ENCODE peak calls at places on chromosomes 3 and 15, in eight cellular contexts. B is NT2/D1, T is ovary, K is BE2C, S is right atrium auricular region, V is mammary epithelial cell, W is AG04449, Z is kidney. R is an unnamed sample.
A peak's percentile ranks its signal among the peaks of the same experiment; 100 is the strongest.

GRCh38 chr3:169094204-169094603 is 569.3 kb downstream of the MECOM start:
- DNase-seq in K (no peak), W (no peak), V (no peak), B (no peak), Z (no peak), S (no peak), T (no peak), R (no peak)

GRCh38 chr3:179266701-179267211 is 15.8 kb upstream of the KCNMB3 start:
- DNase-seq in W (no peak), K (no peak), Z (peak; percentile 66), S (no peak), V (no peak), T (no peak), B (no peak), R (no peak)

GRCh38 chr3:101303089-101303731 is 17.2 kb downstream of the IMPG2 start:
- DNase-seq in T (no peak), K (no peak), Z (no peak), B (no peak), V (peak; percentile 27), S (no peak), W (no peak), R (no peak)

GRCh38 chr3:161372321-161373260 is 1.3 kb upstream of the SPTSSB start:
- DNase-seq in S (no peak), T (no peak), V (peak; percentile 31), B (no peak), W (no peak), K (peak; percentile 53), Z (peak; percentile 71), R (peak; percentile 63)

GRCh38 chr3:64166584-64167155 is 58.6 kb downstream of the PRICKLE2 start:
- DNase-seq in K (peak; percentile 31), T (no peak), V (no peak), W (no peak), B (peak; percentile 64), Z (no peak), S (no peak), R (no peak)

GRCh38 chr3:69445498-69445897 is 59.6 kb upstream of the FRMD4B start:
- DNase-seq in T (no peak), B (no peak), V (no peak), S (no peak), Z (no peak), K (no peak), W (no peak), R (no peak)

GRCh38 chr3:51875501-51875900 is at the start of gene IQCF5:
- DNase-seq in S (no peak), W (no peak), B (no peak), K (no peak), T (no peak), V (no peak), Z (no peak), R (no peak)

GRCh38 chr3:98777801-98778220 is 14.7 kb downstream of the ST3GAL6 start:
- DNase-seq in S (no peak), K (no peak), V (peak; percentile 41), W (peak; percentile 59), B (no peak), T (no peak), Z (no peak), R (no peak)

GRCh38 chr3:31226331-31226730 is 306.4 kb upstream of the STT3B start:
- DNase-seq in K (no peak), Z (no peak), B (no peak), S (no peak), V (no peak), W (no peak), T (no peak), R (no peak)

GRCh38 chr15:52112203-52112750 is 298 bp downstream of the BCL2L10 start:
- DNase-seq in S (peak; percentile 54), Z (peak; percentile 79), K (peak; percentile 44), V (no peak), T (peak; percentile 51), B (no peak), W (no peak), R (peak; percentile 73)

GRCh38 chr3:14773281-14773680 is 45.5 kb upstream of the FGD5 start:
- DNase-seq in B (no peak), T (no peak), S (no peak), W (no peak), V (no peak), Z (no peak), K (no peak), R (no peak)

GRCh38 chr3:63458405-63458804 is 180.3 kb downstream of the SYNPR start:
- DNase-seq in B (no peak), T (no peak), V (no peak), Z (no peak), S (no peak), W (no peak), K (no peak), R (no peak)

GRCh38 chr3:16801223-16801622 is 83.5 kb upstream of the PLCL2 start:
- DNase-seq in K (no peak), Z (no peak), S (no peak), W (no peak), B (no peak), V (no peak), T (no peak), R (no peak)

GRCh38 chr15:56719774-56720555 is 13.3 kb downstream of the ZNF280D start:
- DNase-seq in V (no peak), B (no peak), T (no peak), K (no peak), W (no peak), Z (no peak), S (no peak), R (no peak)

GRCh38 chr3:33278106-33278672 is 947 bp downstream of the FBXL2 start:
- DNase-seq in W (no peak), T (no peak), K (no peak), Z (no peak), S (no peak), B (no peak), V (peak; percentile 52), R (no peak)
- H3K4me3 ChIP-seq in W (peak overlapping the region; percentile 71), T (peak overlapping the region; percentile 77), K (peak overlapping the region; percentile 61), Z (peak overlapping the region; percentile 59), S (peak overlapping the region; percentile 86), B (peak overlapping the region; percentile 67), V (peak overlapping the region; percentile 87), R (peak overlapping the region; percentile 69)

DNA sequence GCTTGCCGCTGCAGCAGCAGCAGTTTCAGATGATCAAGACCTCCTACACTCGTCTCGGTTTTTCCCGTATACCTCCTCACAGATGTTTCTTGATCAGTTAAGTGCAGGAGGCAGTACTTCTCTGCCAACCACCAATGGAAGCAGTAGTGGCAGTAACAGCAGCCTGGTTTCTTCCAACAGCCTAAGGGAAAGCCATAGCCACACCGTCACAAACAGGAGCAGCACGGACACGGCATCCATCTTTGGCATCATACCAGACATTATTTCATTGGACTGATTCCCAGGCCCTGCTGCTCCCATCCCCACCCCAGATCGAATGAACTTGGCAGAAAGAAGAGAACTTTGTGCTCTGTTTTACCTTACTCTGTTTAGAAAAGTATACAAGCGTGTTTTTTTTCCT is 17.6 kb downstream of the CALML4 start:
- DNase-seq in T (peak; percentile 72), S (peak; percentile 76), B (no peak), W (peak; percentile 7), Z (peak; percentile 43), V (peak; percentile 41), K (peak; percentile 79), R (no peak)
- H3K4me3 ChIP-seq in T (no peak overlapping the region), S (no peak overlapping the region), B (no peak overlapping the region), W (no peak overlapping the region), Z (no peak overlapping the region), V (no peak overlapping the region), K (peak overlapping the region; percentile 1), R (no peak overlapping the region)

DNA sequence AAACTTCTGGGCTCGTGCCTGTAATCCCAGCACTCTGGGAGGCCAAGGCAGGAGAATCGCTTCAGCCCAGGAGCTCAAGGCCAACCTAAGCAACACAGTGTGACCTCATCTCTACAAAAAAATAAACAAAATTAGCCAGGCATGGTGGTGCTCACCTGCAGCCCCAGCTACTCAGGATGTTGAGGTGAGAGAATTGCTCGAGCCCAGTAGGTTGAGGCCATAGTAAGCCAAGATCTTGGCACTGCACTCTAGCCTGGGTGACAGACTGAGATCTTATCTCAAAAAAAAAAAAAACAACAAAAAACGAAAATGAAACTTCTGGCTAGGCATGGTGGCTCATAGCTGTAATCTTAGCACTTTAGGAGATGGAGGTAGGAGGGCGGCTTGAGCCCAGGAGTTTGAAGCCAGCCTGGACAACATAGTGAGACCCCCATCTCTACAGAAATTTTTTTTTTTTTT is 53.7 kb downstream of the PIK3CB start:
- DNase-seq in W (no peak), B (no peak), T (no peak), V (no peak), Z (no peak), K (no peak), S (no peak), R (no peak)
- H3K4me3 ChIP-seq in W (no peak overlapping the region), B (no peak overlapping the region), T (no peak overlapping the region), V (no peak overlapping the region), Z (no peak overlapping the region), K (no peak overlapping the region), S (no peak overlapping the region), R (no peak overlapping the region)

DNA sequence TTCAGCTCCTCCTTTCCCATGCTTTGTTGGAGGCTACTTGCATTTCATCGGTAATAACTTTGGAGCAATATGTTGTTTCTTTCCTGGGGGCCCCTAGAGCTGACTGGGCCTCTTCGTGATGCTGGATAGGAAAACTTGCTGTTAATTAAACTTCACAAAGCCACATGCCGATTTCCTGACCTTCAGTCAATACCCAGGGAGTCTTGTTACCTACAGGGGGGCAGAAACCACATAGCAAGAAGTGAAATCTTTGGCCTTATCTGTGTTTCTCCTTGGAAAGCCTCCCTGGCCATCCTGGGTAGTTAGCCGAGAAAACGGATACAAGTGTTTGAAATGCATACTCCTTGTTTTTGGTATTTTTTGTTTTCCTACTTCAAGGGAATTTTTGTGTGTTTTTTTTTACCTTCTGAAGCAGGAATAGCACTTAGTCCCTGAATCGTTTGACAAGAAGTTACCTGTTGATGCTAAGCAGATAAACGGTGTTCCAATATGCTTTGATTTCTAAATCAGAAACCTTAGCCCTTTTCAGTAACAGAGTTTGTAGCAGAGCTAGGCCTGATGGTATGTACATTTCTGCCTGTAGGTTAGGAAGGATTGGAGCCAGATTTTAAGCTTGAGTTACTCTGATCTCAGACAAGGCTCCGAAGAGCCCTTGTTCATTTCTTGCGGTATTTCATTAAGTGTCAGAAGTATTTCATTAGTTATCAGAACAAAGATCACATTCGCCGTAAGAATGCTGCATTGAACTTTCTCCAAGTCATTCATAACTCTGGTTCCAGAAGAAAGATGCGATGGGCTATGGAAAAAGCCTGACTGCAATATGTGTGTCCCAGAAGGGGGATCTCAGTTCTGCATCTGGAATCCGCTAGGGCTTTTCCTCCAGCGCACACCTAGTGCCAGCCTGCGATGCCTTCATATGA is 111.5 kb downstream of the THSD4 start:
- DNase-seq in W (no peak), T (no peak), V (no peak), K (no peak), Z (no peak), S (no peak), B (no peak), R (no peak)
- H3K4me3 ChIP-seq in W (no peak overlapping the region), T (no peak overlapping the region), V (no peak overlapping the region), K (no peak overlapping the region), Z (no peak overlapping the region), S (no peak overlapping the region), B (no peak overlapping the region), R (no peak overlapping the region)

DNA sequence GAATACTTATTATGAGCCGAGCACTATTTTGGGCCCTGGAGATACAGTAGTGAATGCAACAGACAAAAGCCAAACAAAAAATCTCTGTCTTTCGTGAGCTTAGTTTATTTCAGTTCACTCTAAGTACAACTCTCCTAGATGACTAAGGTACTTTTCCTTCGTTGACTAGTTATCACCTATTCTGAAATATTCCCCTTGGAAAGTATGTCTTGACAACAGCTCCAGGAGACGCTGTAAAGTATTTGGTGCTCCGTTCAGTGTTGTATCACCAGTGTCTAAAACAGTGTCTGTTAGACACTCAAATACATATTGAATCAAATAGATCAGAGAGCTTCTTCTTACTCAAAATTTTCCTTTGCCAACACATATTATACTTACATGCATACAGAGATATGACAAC is 119.6 kb downstream of the TFDP2 start:
- DNase-seq in B (no peak), V (no peak), Z (no peak), K (no peak), W (no peak), S (no peak), T (no peak), R (no peak)
- H3K4me3 ChIP-seq in B (no peak overlapping the region), V (no peak overlapping the region), Z (no peak overlapping the region), K (no peak overlapping the region), W (no peak overlapping the region), S (no peak overlapping the region), T (no peak overlapping the region), R (no peak overlapping the region)